ENCODE peak calls at places on chromosomes 4 and X, in four cellular contexts. R is brain microvascular endothelial cell, W is right cardiac atrium, V is HepG2. E is an unnamed sample.

GRCh38 chr4:146495277-146495676 is 26.5 kb downstream of the SLC10A7 start:
- DNase-seq in W (no peak), R (no peak), V (peak), E (no peak)

GRCh38 chrX:357035-357692 is 29.5 kb downstream of the PPP2R3B start:
- DNase-seq in V (no peak), R (no peak), W (no peak), E (no peak)

GRCh38 chr4:149120331-149121014 is 678.3 kb upstream of the NR3C2 start:
- DNase-seq in V (no peak), R (peak), W (no peak), E (no peak)

GRCh38 chr4:86044593-86044985 is 315.3 kb downstream of the MAPK10 start:
- DNase-seq in W (no peak), V (no peak), R (no peak), E (no peak)

GRCh38 chr4:160299608-160300007 is 1196.7 kb downstream of the RAPGEF2 start:
- DNase-seq in V (no peak), W (no peak), R (no peak), E (no peak)

GRCh38 chrX:131779313-131779712 is 235.4 kb downstream of the OR13H1 start:
- DNase-seq in W (no peak), V (no peak), R (no peak), E (no peak)

GRCh38 chr4:132065940-132066495 is 1083.1 kb upstream of the PCDH10 start:
- DNase-seq in R (no peak), V (no peak), W (no peak), E (peak)

GRCh38 chr4:57287687-57288604 is 177.8 kb upstream of the IGFBP7 start:
- DNase-seq in W (no peak), R (no peak), V (no peak), E (no peak)

DNA sequence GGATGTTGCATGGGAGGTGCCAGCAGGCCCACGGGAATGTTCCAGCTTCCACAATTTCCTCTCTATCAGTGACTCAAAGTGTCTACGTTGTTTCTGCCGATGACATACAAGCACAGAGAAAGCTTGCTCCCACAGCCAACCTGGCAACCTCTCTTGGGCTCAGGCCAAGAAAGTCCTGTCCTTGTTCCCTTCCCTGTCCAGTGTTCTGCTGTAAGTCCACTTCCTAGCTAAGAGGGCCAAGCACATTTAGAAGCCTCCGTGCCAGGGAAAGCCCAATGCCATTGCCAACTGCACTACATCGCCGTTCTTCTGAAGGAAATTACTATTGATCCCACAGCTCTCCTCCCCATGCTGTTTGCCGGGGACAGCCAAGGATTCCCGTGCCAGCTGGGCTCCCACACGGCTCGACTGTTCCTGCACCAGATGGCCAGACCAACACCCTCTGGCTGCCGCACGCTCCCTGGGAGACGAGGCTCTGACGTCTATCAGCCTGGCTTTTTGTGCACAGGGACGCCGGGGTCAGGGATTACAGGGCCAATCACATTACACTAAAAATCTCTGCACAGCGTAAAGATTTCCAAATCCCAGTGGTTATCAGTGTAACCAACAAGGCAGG is 284.0 kb downstream of the BCOR start:
- DNase-seq in R (peak), V (no peak), W (peak), E (no peak)
- H3K27ac ChIP-seq in R (no peak), V (no peak), W (peak), E (no peak)

GRCh38 chr4:20193522-20193902 is 58.2 kb upstream of the SLIT2 start:
- DNase-seq in R (no peak), V (no peak), W (no peak), E (no peak)
- H3K27ac ChIP-seq in R (peak), V (no peak), W (peak), E (peak)

DNA sequence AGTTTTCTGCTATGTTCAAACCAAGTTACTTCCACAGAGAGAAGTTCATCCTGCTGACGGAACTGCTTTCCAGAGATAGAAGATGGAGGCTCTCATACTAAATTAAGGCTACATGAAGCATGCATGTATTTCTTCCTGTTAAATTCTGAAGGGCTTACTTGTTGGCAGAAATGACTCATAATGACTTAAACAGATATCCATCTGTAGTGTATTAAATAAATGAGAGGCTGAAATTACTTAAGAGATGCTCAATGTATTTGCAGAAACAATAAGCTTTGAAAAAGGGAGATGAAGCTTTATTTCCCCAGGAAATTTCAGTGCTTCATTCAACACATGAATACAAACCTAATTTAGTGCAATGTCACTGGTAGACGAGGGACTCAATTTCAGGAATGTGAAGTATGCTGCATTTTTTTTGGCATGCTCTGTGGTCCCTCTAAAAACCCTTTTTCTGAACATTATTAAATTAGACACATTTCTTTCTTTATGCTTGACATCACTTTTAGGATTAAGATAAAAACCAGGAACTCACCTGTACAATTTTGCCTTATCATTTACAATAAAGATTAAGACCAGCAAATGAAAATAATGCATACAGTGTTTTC is 759.1 kb upstream of the POU3F4 start:
- DNase-seq in W (no peak), V (no peak), R (no peak), E (no peak)
- H3K27ac ChIP-seq in W (no peak), V (no peak), R (no peak), E (no peak)

GRCh38 chr4:176261481-176261880 is 7.5 kb downstream of the ASB5 start:
- DNase-seq in V (no peak), W (no peak), R (no peak), E (no peak)
- H3K27ac ChIP-seq in V (no peak), W (no peak), R (no peak), E (no peak)

DNA sequence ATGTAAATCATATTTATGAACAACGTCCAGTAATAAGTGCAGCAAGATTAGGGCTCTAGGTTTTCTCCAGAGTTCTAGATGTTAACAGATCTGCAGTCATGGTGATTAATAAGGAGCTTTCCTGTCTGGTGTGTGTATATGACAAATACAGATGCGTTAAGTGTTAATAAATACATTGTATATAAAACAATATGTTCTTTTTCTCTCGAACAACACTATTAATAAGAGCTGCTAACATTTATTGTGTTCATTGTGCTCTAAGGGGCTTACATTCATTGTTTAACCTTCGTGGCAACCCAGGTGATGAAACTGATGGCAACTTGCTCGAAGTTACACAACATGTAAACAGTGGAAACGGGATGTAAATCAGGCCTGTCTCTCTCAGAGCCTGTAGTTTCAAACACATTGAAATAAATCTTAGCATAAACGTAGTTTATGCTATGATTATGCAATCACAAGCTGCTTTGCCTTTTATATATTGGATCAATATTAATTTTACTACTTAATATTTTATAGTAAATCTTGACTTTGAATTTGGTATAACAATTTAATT is 547 bp upstream of the CLGN start:
- DNase-seq in R (no peak), W (no peak), V (peak), E (no peak)
- H3K27ac ChIP-seq in R (no peak), W (no peak), V (peak), E (peak)

GRCh38 chrX:110013968-110014367 is 11.1 kb downstream of the TMEM164 start:
- DNase-seq in R (no peak), W (no peak), V (no peak), E (no peak)

GRCh38 chrX:110021180-110022022 is 18.5 kb downstream of the TMEM164 start:
- DNase-seq in V (no peak), R (peak), W (peak), E (no peak)

GRCh38 chrX:110012818-110013484 is 10.0 kb downstream of the TMEM164 start:
- DNase-seq in R (no peak), V (no peak), W (no peak), E (no peak)

GRCh38 chrX:110015027-110015426 is 12.1 kb downstream of the TMEM164 start:
- DNase-seq in V (no peak), W (no peak), R (no peak), E (no peak)

DNA sequence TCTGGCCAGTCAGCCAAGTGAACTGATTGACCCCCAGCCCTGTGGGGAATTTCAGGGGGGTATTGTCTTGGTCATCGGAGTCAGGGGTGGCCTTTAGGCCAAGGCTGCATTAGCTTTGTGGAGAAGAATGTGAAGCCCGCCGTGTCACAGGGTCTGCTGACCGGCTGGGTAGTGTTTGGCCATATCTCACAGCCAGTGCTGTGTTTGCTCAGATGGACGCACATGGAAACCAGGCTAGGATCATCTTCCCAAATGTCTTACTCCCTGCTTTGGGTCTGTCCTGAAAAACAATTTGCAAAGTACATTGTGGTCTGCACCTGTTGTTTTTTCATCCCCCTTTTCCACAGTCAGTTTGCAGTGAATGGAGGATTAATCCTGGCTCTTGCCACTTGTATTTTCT is 13.0 kb downstream of the TMEM164 start:
- DNase-seq in R (no peak), V (no peak), W (no peak), E (no peak)
- H3K27ac ChIP-seq in R (no peak), V (no peak), W (peak), E (no peak)

E was measured in epithelial cell of prostate.